ENCODE peak calls at places on chromosomes 13 and 19, in ten cellular contexts. R is lower leg skin, A is neural progenitor cell, D is left lung, W is neural crest cell, C is Peyer's patch, I is mesothelial cell of epicardium, X is ovary, K is thoracic aorta, S is A549. B is an unnamed sample.

GRCh38 chr19:34313188-34313587 is 51.8 kb upstream of the GPI start:
- DNase-seq in R (no peak), A (no peak), D (no peak), W (no peak), C (peak; percentile 55), I (no peak), X (no peak), K (no peak), S (no peak), B (no peak)

GRCh38 chr13:40348096-40348679 is 318.3 kb downstream of the FOXO1 start:
- DNase-seq in R (no peak), A (no peak), D (no peak), W (no peak), C (no peak), I (no peak), X (no peak), K (no peak), S (no peak), B (no peak)

GRCh38 chr19:3365447-3366103 is 808 bp upstream of the NFIC start:
- DNase-seq in R (peak; percentile 73), A (no peak), D (peak; percentile 75), W (no peak), C (no peak), I (no peak), X (peak; percentile 76), K (no peak), S (peak; percentile 79), B (no peak)

GRCh38 chr13:33279898-33280549 is 5.5 kb downstream of the STARD13 start:
- DNase-seq in R (peak; percentile 63), A (no peak), D (no peak), W (no peak), C (no peak), I (no peak), X (no peak), K (no peak), S (peak; percentile 77), B (no peak)

GRCh38 chr19:35044317-35045117 is 3.0 kb downstream of the HPN start:
- DNase-seq in R (no peak), A (peak; percentile 60), D (no peak), W (peak; percentile 85), C (no peak), I (peak; percentile 72), X (peak; percentile 59), K (no peak), S (peak; percentile 76), B (peak; percentile 75)

GRCh38 chr13:102972191-102972590 is 94.0 kb downstream of the SLC10A2 start:
- DNase-seq in R (no peak), A (no peak), D (no peak), W (no peak), C (no peak), I (no peak), X (no peak), K (no peak), S (no peak), B (no peak)

GRCh38 chr19:50896591-50897190 is 14.5 kb downstream of the KLK4 start:
- DNase-seq in R (peak; percentile 63), A (no peak), D (no peak), W (no peak), C (no peak), I (no peak), X (no peak), K (no peak), S (peak; percentile 67), B (no peak)

GRCh38 chr13:97246596-97246995 is 24.5 kb downstream of the MBNL2 start:
- DNase-seq in R (no peak), A (no peak), D (no peak), W (no peak), C (no peak), I (no peak), X (no peak), K (no peak), S (no peak), B (no peak)

GRCh38 chr13:34867590-34867989 is 74.5 kb upstream of the NBEA start:
- DNase-seq in R (no peak), A (no peak), D (no peak), W (no peak), C (no peak), I (no peak), X (no peak), K (no peak), S (peak; percentile 15), B (no peak)

GRCh38 chr13:91368101-91368500 is 20.6 kb downstream of the MIR17HG start:
- DNase-seq in R (no peak), A (no peak), D (no peak), W (no peak), C (no peak), I (no peak), X (no peak), K (no peak), S (no peak), B (no peak)

GRCh38 chr13:43830481-43830873 is 43.7 kb upstream of the ENOX1 start:
- DNase-seq in R (no peak), A (no peak), D (no peak), W (no peak), C (no peak), I (no peak), X (no peak), K (no peak), S (peak; percentile 1), B (no peak)

GRCh38 chr13:110676057-110676510 is 29.8 kb downstream of the CARS2 start:
- DNase-seq in R (no peak), A (no peak), D (no peak), W (no peak), C (no peak), I (no peak), X (no peak), K (no peak), S (no peak), B (no peak)

GRCh38 chr19:4318460-4318859 is 14.1 kb downstream of the FSD1 start:
- DNase-seq in R (no peak), A (no peak), D (no peak), W (no peak), C (no peak), I (no peak), X (no peak), K (no peak), S (no peak), B (no peak)

GRCh38 chr19:31875550-31875949 is 469.9 kb upstream of the ZNF507 start:
- DNase-seq in R (no peak), A (no peak), D (no peak), W (no peak), C (no peak), I (no peak), X (no peak), K (no peak), S (no peak), B (no peak)

GRCh38 chr13:80374453-80374852 is 33.5 kb upstream of the SPRY2 start:
- DNase-seq in R (no peak), A (no peak), D (no peak), W (no peak), C (no peak), I (no peak), X (peak; percentile 39), K (no peak), S (no peak), B (no peak)

GRCh38 chr13:104592127-104592526 is 1525.9 kb upstream of the SLC10A2 start:
- DNase-seq in R (no peak), A (no peak), D (no peak), W (no peak), C (no peak), I (no peak), X (no peak), K (no peak), S (no peak), B (no peak)

GRCh38 chr13:59247166-59247565 is 916.6 kb downstream of the DIAPH3 start:
- DNase-seq in R (no peak), A (no peak), D (no peak), W (no peak), C (no peak), I (no peak), X (no peak), K (no peak), S (no peak), B (no peak)

GRCh38 chr13:72255908-72256307 is 388.9 kb upstream of the DACH1 start:
- DNase-seq in R (no peak), A (peak; percentile 66), D (no peak), W (peak; percentile 24), C (no peak), I (peak; percentile 44), X (no peak), K (no peak), S (peak; percentile 19), B (no peak)
- TF ChIP-seq CTCF in R (no peak), A (peak; percentile 70), D (no peak), W (peak; percentile 71), C (peak; percentile 54), I (no peak), X (no peak), K (no peak), S (no peak), B (peak; percentile 76)

GRCh38 chr13:51799261-51799660 is 4.7 kb downstream of the DHRS12 start:
- DNase-seq in R (no peak), A (no peak), D (no peak), W (no peak), C (no peak), I (no peak), X (no peak), K (no peak), S (no peak), B (no peak)

GRCh38 chr13:51800456-51800855 is 3.5 kb downstream of the DHRS12 start:
- DNase-seq in R (no peak), A (no peak), D (no peak), W (no peak), C (no peak), I (no peak), X (no peak), K (no peak), S (no peak), B (no peak)

GRCh38 chr13:51794959-51795358 is 9.0 kb downstream of the DHRS12 start:
- DNase-seq in R (no peak), A (no peak), D (no peak), W (no peak), C (no peak), I (no peak), X (no peak), K (no peak), S (no peak), B (no peak)

GRCh38 chr13:51795419-51795818 is 8.5 kb downstream of the DHRS12 start:
- DNase-seq in R (no peak), A (no peak), D (no peak), W (no peak), C (no peak), I (no peak), X (no peak), K (no peak), S (no peak), B (no peak)

GRCh38 chr13:51797664-51798488 is 6.1 kb downstream of the DHRS12 start:
- DNase-seq in R (no peak), A (peak; percentile 64), D (no peak), W (no peak), C (no peak), I (no peak), X (no peak), K (no peak), S (peak; percentile 67), B (no peak)
- TF ChIP-seq CTCF in R (no peak), A (peak; percentile 56), D (peak; percentile 23), W (peak; percentile 75), C (peak; percentile 77), I (peak; percentile 62), X (no peak), K (peak; percentile 16), S (peak; percentile 63), B (peak; percentile 72)

GRCh38 chr19:14682084-14682483 is 7.4 kb upstream of the ADGRE3 start:
- DNase-seq in R (no peak), A (no peak), D (no peak), W (no peak), C (no peak), I (no peak), X (no peak), K (no peak), S (no peak), B (no peak)
- TF ChIP-seq CTCF in R (no peak), A (no peak), D (no peak), W (no peak), C (no peak), I (no peak), X (no peak), K (no peak), S (no peak), B (no peak)

GRCh38 chr19:12137541-12137940 is 2.6 kb downstream of the ZNF20 start:
- DNase-seq in R (no peak), A (no peak), D (no peak), W (no peak), C (no peak), I (no peak), X (no peak), K (no peak), S (no peak), B (no peak)
- TF ChIP-seq CTCF in R (no peak), A (no peak), D (peak; percentile 13), W (no peak), C (peak; percentile 21), I (no peak), X (no peak), K (no peak), S (no peak), B (no peak)